ENCODE peak calls at places on chromosome 6, in seven cellular contexts. P, H, C, K, O, D and J are unnamed samples.

GRCh38 chr6:9143140-9143539 is 707.8 kb upstream of the SLC35B3 start:
- DNase-seq in H (no peak), P (no peak), K (no peak), D (no peak), C (no peak), O (no peak), J (no peak)

GRCh38 chr6:128062882-128063603 is 162.2 kb upstream of the THEMIS start:
- DNase-seq in C (no peak), O (no peak), K (no peak), P (no peak), D (no peak), H (no peak), J (no peak)

GRCh38 chr6:138161434-138162103 is at the start of gene ARFGEF3:
- DNase-seq in D (peak; percentile 71), H (peak; percentile 77), O (no peak), P (peak; percentile 64), K (peak; percentile 46), C (peak; percentile 69), J (peak; percentile 82)

GRCh38 chr6:147033267-147033666 is 170.9 kb upstream of the STXBP5 start:
- DNase-seq in K (no peak), D (peak; percentile 62), H (no peak), C (no peak), O (peak; percentile 34), P (no peak), J (no peak)

GRCh38 chr6:12803486-12803885 is 86.9 kb downstream of the PHACTR1 start:
- DNase-seq in D (no peak), H (no peak), C (no peak), O (no peak), K (no peak), P (no peak), J (no peak)

GRCh38 chr6:132830236-132830799 is 15.9 kb downstream of the RPS12 start:
- DNase-seq in P (no peak), O (no peak), D (no peak), H (no peak), C (no peak), K (no peak), J (no peak)

GRCh38 chr6:101117397-101118185 is 236.5 kb upstream of the ASCC3 start:
- DNase-seq in K (no peak), O (no peak), D (peak; percentile 79), H (peak; percentile 67), P (no peak), C (no peak), J (no peak)

GRCh38 chr6:9646346-9647042 is 768.4 kb downstream of the TFAP2A start:
- DNase-seq in D (no peak), O (peak; percentile 2), H (no peak), C (peak; percentile 37), K (no peak), P (peak; percentile 30), J (no peak)

GRCh38 chr6:65295812-65296211 is 411.2 kb downstream of the EYS start:
- DNase-seq in P (no peak), O (no peak), D (no peak), C (no peak), H (no peak), K (no peak), J (no peak)

GRCh38 chr6:168188974-168189678 is 110.1 kb upstream of the FRMD1 start:
- DNase-seq in O (no peak), P (no peak), D (peak; percentile 10), H (no peak), C (no peak), K (no peak), J (peak; percentile 22)

GRCh38 chr6:158536084-158536890 is 23.6 kb upstream of the TMEM181 start:
- DNase-seq in P (peak; percentile 60), C (peak; percentile 66), O (peak; percentile 25), H (peak; percentile 85), K (peak; percentile 60), D (peak; percentile 85), J (peak; percentile 75)

GRCh38 chr6:36290668-36291620 is 21.1 kb downstream of the PNPLA1 start:
- DNase-seq in D (no peak), H (peak; percentile 46), P (peak; percentile 41), O (peak; percentile 20), C (no peak), K (no peak), J (no peak)

GRCh38 chr6:84892666-84893065 is 128.3 kb upstream of the TBX18 start:
- DNase-seq in D (no peak), C (no peak), P (no peak), O (no peak), K (no peak), H (no peak), J (no peak)

GRCh38 chr6:15369838-15370237 is 124.0 kb downstream of the JARID2 start:
- DNase-seq in K (no peak), D (no peak), H (no peak), P (no peak), O (no peak), C (no peak), J (no peak)

GRCh38 chr6:73679009-73679408 is 17.0 kb upstream of the CD109 start:
- DNase-seq in O (no peak), D (no peak), K (no peak), H (no peak), P (no peak), C (no peak), J (no peak)

GRCh38 chr6:501891-502601 is 110.5 kb downstream of the IRF4 start:
- DNase-seq in K (peak; percentile 48), O (no peak), C (no peak), H (peak; percentile 23), P (no peak), D (no peak), J (no peak)

GRCh38 chr6:37354526-37355384 is 972 bp downstream of the RNF8 start:
- DNase-seq in O (no peak), K (peak; percentile 1), C (no peak), H (peak; percentile 46), P (no peak), D (peak; percentile 34), J (peak; percentile 36)

GRCh38 chr6:155595264-155595663 is 139.6 kb upstream of the NOX3 start:
- DNase-seq in D (no peak), C (no peak), K (no peak), O (no peak), H (no peak), P (no peak), J (no peak)

GRCh38 chr6:56552212-56553130 is 90.2 kb downstream of the DST start:
- DNase-seq in P (no peak), K (no peak), D (no peak), C (no peak), H (no peak), O (peak; percentile 65), J (no peak)

GRCh38 chr6:116016846-116017545 is 43.7 kb downstream of the FRK start:
- DNase-seq in O (no peak), D (no peak), C (no peak), P (peak; percentile 45), H (no peak), K (no peak), J (no peak)

GRCh38 chr6:27593200-27593818 is 120.4 kb upstream of the ZNF184 start:
- DNase-seq in P (no peak), K (no peak), C (no peak), D (no peak), O (no peak), H (no peak), J (no peak)

GRCh38 chr6:76555090-76555489 is 482.6 kb upstream of the IMPG1 start:
- DNase-seq in O (no peak), D (peak; percentile 65), H (no peak), P (no peak), K (no peak), C (no peak), J (no peak)

GRCh38 chr6:27720607-27721580 is 191.3 kb downstream of the OR2B2 start:
- DNase-seq in K (no peak), D (peak; percentile 74), C (no peak), P (no peak), O (peak; percentile 63), H (no peak), J (no peak)

GRCh38 chr6:127893541-127893940 is 7.3 kb downstream of the THEMIS start:
- DNase-seq in D (no peak), P (no peak), C (no peak), H (no peak), O (no peak), K (no peak), J (no peak)

GRCh38 chr6:132731086-132731485 is 17.2 kb upstream of the VNN1 start:
- DNase-seq in K (no peak), P (no peak), D (no peak), C (no peak), O (no peak), H (no peak), J (no peak)

GRCh38 chr6:21505574-21505990 is 88.0 kb upstream of the SOX4 start:
- DNase-seq in P (no peak), H (no peak), O (no peak), D (no peak), K (no peak), C (no peak), J (no peak)

GRCh38 chr6:117549606-117550005 is 52.7 kb downstream of the GOPC start:
- DNase-seq in D (no peak), C (no peak), O (no peak), P (no peak), H (no peak), K (peak; percentile 4), J (no peak)

GRCh38 chr6:30795549-30796293 is 51.4 kb upstream of the IER3 start:
- DNase-seq in C (no peak), H (no peak), P (no peak), O (no peak), K (no peak), D (no peak), J (no peak)

GRCh38 chr6:83215131-83216047 is 22.2 kb downstream of the RWDD2A start:
- DNase-seq in P (peak; percentile 57), D (peak; percentile 51), C (peak; percentile 63), O (peak; percentile 75), H (peak; percentile 51), K (peak; percentile 32), J (peak; percentile 65)

GRCh38 chr6:42260972-42261371 is 43.3 kb upstream of the MRPS10 start:
- DNase-seq in K (peak; percentile 24), P (no peak), C (no peak), O (no peak), D (peak; percentile 73), H (peak; percentile 33), J (no peak)

GRCh38 chr6:98633886-98634285 is 200.5 kb upstream of the POU3F2 start:
- DNase-seq in H (no peak), O (no peak), P (no peak), D (no peak), K (no peak), C (no peak), J (no peak)

GRCh38 chr6:161498359-161498758 is 224.5 kb upstream of the AGPAT4 start:
- DNase-seq in C (peak; percentile 33), O (no peak), K (no peak), H (no peak), D (peak; percentile 88), P (no peak), J (no peak)

GRCh38 chr6:14910692-14911547 is 334.9 kb upstream of the JARID2 start:
- DNase-seq in H (peak; percentile 37), D (no peak), O (no peak), K (no peak), P (peak; percentile 59), C (peak; percentile 56), J (peak; percentile 38)